ENCODE peak calls at places on chromosomes 5 and 9, in five cellular contexts. K is neural progenitor cell, L is H9, R is fibroblast of lung, N is PC-3. A is an unnamed sample. For H3K4me1, the result is how much of the 10 kb centered on the place peaks cover.

GRCh38 chr9:4327504-4328191 is 27.8 kb upstream of the GLIS3 start:
- DNase-seq in N (peak), K (peak), R (peak), L (no peak), A (peak)

GRCh38 chr5:174724484-174725260 is at the start of gene MSX2:
- DNase-seq in L (peak), K (peak), R (peak), N (peak), A (peak)

GRCh38 chr9:3863686-3864085 is 337.9 kb upstream of the RFX3 start:
- DNase-seq in N (no peak), R (peak), L (no peak), K (no peak), A (no peak)

GRCh38 chr5:66666778-66667177 is 70.6 kb downstream of the MAST4 start:
- DNase-seq in N (no peak), K (no peak), R (no peak), L (no peak), A (no peak)

GRCh38 chr5:93497101-93497500 is 83.9 kb downstream of the NR2F1-AS1 start:
- DNase-seq in L (no peak), N (no peak), K (no peak), R (peak), A (no peak)

GRCh38 chr9:86246752-86247161 is 12.7 kb downstream of the C9orf153 start:
- DNase-seq in L (peak), R (no peak), K (peak), N (no peak), A (no peak)

GRCh38 chr5:62922191-62922590 is 343.6 kb downstream of the LRRC70 start:
- DNase-seq in K (no peak), N (no peak), L (no peak), R (no peak), A (no peak)

GRCh38 chr5:133744030-133744645 is 131.8 kb upstream of the FSTL4 start:
- DNase-seq in K (no peak), R (no peak), N (no peak), L (no peak), A (no peak)

GRCh38 chr9:69785757-69786156 is 25.9 kb upstream of the PTAR1 start:
- DNase-seq in R (peak), L (no peak), N (peak), K (peak), A (peak)

GRCh38 chr5:132372542-132372941 is 3.0 kb downstream of the SLC22A5 start:
- DNase-seq in N (peak), K (no peak), R (no peak), L (no peak), A (no peak)

GRCh38 chr5:161258438-161258837 is 288.1 kb downstream of the GABRB2 start:
- DNase-seq in N (no peak), K (no peak), R (no peak), L (no peak), A (no peak)

DNA sequence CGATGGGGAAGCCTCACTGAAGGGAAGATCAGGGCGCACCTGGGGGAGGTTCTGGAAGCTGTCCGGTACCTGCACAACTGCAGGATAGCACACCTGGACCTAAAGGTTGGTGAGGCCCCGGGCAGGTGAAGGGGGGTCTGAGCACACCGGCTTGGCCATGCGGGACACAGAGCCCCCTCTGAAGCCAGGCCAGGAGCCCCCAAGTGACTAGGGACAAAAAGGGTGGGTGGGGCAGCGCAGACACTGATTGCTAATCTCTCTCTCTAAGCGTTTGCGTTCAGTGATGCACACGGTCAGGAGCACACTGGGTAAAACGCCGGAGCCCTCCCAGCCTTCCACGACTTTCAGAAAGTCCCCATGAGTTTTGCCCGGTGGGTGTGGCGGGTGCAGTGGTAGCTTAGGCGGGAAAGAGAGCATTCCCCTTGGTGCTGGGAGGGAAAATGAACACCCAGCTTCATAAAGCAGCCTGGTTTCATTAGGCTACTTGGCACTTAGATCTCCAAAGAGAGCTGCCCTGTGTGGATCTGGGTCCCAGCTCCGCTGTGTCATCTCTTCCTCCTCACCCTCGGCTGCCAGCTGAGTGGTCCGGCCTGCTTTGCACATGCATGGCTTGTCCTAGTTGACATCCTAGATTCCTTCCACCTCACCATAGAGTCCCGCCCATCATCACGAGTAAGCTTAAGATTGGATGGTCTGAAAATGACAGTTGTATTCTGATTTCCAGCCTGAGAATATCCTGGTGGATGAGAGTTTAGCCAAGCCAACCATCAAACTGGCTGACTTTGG is 74.2 kb upstream of the OTULINL start:
- DNase-seq in N (no peak), K (no peak), L (no peak), R (no peak), A (no peak)
- H2AFZ ChIP-seq in N (no peak), K (no peak), L (no peak), R (no peak), A (no peak)

GRCh38 chr9:36831381-36832231 is 202.5 kb downstream of the PAX5 start:
- DNase-seq in N (no peak), R (no peak), K (no peak), L (no peak), A (no peak)

GRCh38 chr9:36832232-36832795 is 201.8 kb downstream of the PAX5 start:
- DNase-seq in L (no peak), N (no peak), R (no peak), K (no peak), A (no peak)

GRCh38 chr9:36834736-36835135 is 199.3 kb downstream of the PAX5 start:
- DNase-seq in R (no peak), K (no peak), L (no peak), N (no peak), A (no peak)

GRCh38 chr9:36835271-36835996 is 198.6 kb downstream of the PAX5 start:
- DNase-seq in R (no peak), L (no peak), N (no peak), K (no peak), A (no peak)

DNA sequence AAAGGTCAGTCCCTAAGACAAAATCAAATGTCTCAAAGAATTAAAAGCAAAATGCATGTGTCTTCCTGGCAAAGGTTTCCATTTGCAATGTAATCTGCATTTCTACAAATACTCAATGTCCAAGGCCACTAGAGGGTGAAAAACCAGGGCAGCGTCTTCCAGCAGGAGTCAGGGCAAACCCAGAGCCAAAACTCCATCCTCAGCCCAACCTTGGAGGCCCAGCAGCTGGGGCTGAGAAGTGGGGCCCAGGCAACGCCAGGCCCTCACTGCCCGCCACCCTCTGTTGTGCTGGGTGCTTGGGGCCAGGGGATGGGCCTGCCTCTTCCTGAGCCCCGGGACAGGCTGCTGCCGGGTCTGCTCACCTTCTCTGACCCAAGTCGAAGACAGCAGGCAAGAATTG is 200.1 kb downstream of the PAX5 start:
- DNase-seq in K (peak), L (peak), R (no peak), N (no peak), A (no peak)
- H3K4me1 ChIP-seq in K (under half), L (under half), R (under half), N (under half), A (under half)

GRCh38 chr5:1537166-1538154 is 13.7 kb upstream of the LPCAT1 start:
- DNase-seq in N (no peak), R (no peak), K (no peak), L (peak), A (no peak)
- H3K9ac ChIP-seq in N (peak), R (no peak), K (no peak), L (no peak), A (no peak)

GRCh38 chr9:122464633-122465567 is 12.8 kb downstream of the OR1J1 start:
- DNase-seq in L (peak), R (peak), K (peak), N (peak), A (peak)

GRCh38 chr9:122474561-122474960 is 3.2 kb downstream of the OR1J1 start:
- DNase-seq in L (no peak), N (no peak), K (no peak), R (no peak), A (no peak)

GRCh38 chr9:122463828-122464632 is 13.7 kb downstream of the OR1J1 start:
- DNase-seq in K (peak), L (peak), N (peak), R (no peak), A (peak)

DNA sequence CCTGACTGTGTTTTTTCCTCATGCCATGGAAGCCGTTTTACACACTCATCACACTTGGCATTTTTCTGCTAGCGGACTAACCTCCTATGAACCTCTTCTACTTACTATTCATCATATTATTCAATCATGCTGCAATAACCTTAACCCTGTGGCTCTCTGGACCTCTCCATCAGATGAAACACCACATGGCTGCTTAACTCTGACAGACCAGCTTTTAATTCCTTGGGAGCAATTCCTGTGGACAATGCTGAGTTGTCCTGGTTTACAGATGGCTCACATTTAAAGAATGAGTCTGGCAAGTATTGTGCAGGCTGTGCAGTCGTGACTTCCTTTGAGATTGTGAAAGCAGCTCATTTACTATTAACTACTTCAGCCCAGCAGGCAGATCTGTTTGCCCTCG is 9.0 kb downstream of the OR1J1 start:
- DNase-seq in N (no peak), K (no peak), R (peak), L (no peak), A (no peak)
- H2AFZ ChIP-seq in N (no peak), K (no peak), R (no peak), L (no peak), A (no peak)

GRCh38 chr5:126970517-126971017 is 59.8 kb downstream of the MARCHF3 start:
- DNase-seq in L (no peak), K (no peak), N (peak), R (peak), A (no peak)
- H3K4me1 ChIP-seq in L (under half), K (under half), N (under half), R (under half), A (under half)

DNA sequence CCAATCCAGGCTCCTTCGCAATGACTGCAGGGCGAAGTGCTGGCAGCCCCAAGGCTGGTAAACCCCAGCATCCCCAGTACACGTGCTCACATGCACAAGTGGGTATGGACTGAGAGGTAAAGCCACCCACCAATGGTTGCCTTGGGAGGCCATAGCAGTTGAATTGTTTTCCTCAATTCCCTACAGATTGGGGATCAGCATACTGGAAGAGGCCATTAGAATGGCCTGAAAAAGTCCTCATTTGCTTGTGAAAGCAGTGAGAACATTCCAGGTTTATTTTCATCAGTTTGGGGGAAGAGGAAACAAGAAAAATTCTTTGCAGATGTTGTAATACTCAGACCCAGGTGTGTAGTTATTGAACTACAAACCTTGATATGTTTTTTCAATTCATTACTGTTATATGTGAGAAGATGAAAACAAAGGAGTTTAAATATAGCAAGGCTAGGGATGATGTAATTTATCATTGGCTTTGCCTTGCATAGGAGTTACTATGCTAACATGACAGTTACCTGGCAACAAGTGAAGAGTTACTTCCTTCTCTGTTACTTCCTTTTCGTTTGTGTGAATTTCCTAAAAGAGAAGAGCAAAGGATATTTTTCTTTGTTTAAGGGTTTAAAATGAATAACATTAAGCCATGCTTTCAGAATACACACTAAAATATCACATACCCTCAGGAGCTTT is 36.4 kb downstream of the MTMR12 start:
- DNase-seq in R (peak), L (peak), N (no peak), K (no peak), A (peak)
- H3K9ac ChIP-seq in R (no peak), L (no peak), N (no peak), K (no peak), A (no peak)

GRCh38 chr9:94606641-94607339 is 13.2 kb upstream of the FBP2 start:
- DNase-seq in R (no peak), N (no peak), K (no peak), L (no peak), A (no peak)

GRCh38 chr9:94603259-94603776 is 9.7 kb upstream of the FBP2 start:
- DNase-seq in N (peak), K (peak), L (peak), R (peak), A (peak)

GRCh38 chr9:94610181-94610591 is 16.6 kb upstream of the FBP2 start:
- DNase-seq in R (no peak), K (no peak), N (no peak), L (no peak), A (no peak)

GRCh38 chr9:94611638-94612068 is 18.0 kb upstream of the FBP2 start:
- DNase-seq in K (no peak), N (peak), L (no peak), R (no peak), A (peak)

DNA sequence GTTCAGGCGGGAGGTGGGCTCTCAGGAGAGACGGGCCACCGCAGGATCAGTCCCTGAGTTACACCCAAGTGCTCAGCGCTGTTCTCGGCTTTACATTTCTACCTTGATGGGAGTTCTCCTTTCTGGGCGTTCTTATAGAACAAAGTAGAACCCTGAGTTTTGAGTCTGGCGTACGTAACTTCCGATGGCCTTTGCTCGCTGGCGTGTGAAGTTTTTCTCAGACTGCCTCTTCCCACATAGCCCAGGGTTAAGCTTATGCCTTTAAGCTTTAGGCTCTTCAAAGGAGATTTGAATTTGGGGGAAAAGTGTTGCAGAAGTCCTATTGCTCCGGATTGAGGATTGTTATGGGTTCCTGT is 13.7 kb upstream of the FBP2 start:
- DNase-seq in K (no peak), N (no peak), L (no peak), R (no peak), A (no peak)
- H2AFZ ChIP-seq in K (peak), N (no peak), L (peak), R (no peak), A (no peak)

GRCh38 chr5:150500905-150501304 is 7.0 kb upstream of the NDST1 start:
- DNase-seq in K (no peak), L (no peak), R (no peak), N (no peak), A (no peak)
- H3K4me1 ChIP-seq in K (half or more), L (under half), R (half or more), N (under half), A (half or more)

GRCh38 chr9:137787376-137787775 is 90.2 kb upstream of the CACNA1B start:
- DNase-seq in N (no peak), L (no peak), R (no peak), K (no peak), A (no peak)

GRCh38 chr9:137786511-137786920 is 91.1 kb upstream of the CACNA1B start:
- DNase-seq in L (no peak), N (no peak), R (no peak), K (no peak), A (no peak)

GRCh38 chr9:137789295-137789895 is 88.2 kb upstream of the CACNA1B start:
- DNase-seq in L (no peak), N (no peak), K (no peak), R (no peak), A (no peak)

GRCh38 chr9:137787786-137788505 is 89.6 kb upstream of the CACNA1B start:
- DNase-seq in K (no peak), N (no peak), L (no peak), R (no peak), A (no peak)

DNA sequence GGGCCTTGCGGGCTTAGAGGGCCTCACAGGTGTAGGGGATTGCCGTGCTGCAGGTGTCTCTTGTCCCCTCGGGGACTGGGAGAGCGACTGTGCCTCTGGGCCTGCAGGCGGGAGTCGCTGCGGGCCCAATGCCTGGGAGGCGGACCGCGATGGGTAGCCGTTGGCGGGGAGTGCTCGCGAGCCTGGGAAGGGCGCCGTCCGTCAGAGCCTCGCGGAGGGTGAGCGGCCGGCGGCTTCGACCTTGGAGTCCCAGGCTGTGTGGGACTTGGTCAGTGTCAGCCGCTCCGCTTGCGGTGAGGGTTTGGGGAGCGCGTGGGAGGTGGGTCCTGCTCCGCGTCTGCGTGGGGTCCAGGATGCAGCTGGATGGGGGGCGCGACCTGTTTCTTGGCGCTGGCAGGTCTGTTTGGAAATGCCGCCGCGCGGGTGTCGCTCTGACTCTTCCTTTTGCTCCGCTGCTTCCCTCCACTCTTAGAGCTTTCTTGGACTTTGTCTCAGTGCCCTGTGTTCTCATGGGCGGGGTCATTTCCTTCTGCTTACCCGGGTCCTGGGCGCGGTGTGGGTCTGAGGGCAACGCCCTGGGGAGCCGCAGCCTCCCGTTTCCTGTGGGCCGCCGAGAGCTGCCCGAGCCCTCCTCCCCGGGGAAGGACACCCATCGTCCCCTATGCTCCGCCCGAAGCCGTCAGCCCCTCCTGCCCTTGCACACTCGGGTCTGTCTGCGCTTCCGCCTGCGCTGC is 88.9 kb upstream of the CACNA1B start:
- DNase-seq in L (peak), N (no peak), K (no peak), R (no peak), A (no peak)
- H3K9ac ChIP-seq in L (no peak), N (no peak), K (no peak), R (no peak), A (no peak)

DNA sequence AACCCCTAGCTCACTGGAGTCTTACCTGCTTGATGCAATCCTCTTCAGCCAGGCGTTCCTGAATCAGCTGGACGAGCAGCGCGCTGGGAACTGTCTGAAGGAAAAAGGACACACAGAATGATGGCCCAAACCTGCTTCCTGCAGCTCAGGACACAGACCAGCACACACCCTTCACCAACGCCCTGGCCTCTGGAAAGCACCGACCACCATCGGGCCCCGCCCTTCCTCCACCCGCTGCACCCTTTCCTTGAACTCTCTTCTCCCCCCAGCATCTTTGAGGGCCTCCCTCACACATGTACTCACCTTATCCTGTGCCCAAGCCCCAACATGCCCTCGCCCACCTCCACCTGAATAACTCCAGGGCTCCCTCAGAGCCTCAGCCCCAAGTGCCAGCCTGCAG is 23.3 kb downstream of the AK8 start:
- DNase-seq in K (no peak), R (no peak), L (no peak), N (no peak), A (peak)
- H2AFZ ChIP-seq in K (no peak), R (no peak), L (no peak), N (no peak), A (peak)